ENCODE peak calls at places on chromosome 11, in four cellular contexts. C, I, V and Z are unnamed samples.

GRCh38 chr11:93234602-93235207 is 36.9 kb upstream of the SLC36A4 start:
- DNase-seq in C (peak), I (peak), V (peak), Z (peak)

GRCh38 chr11:125941606-125942275 is 4.1 kb upstream of the VSIG10L2 start:
- DNase-seq in V (no peak), C (peak), I (peak), Z (no peak)

GRCh38 chr11:17986007-17986710 is 26.7 kb downstream of the SERGEF start:
- DNase-seq in V (no peak), C (no peak), I (no peak), Z (no peak)

GRCh38 chr11:76783294-76783900 is at the start of gene TSKU:
- DNase-seq in C (peak), V (no peak), I (no peak), Z (no peak)

GRCh38 chr11:105108247-105108646 is 31.3 kb downstream of the CARD18 start:
- DNase-seq in V (no peak), C (no peak), I (no peak), Z (no peak)

GRCh38 chr11:2258501-2259465 is 11.6 kb downstream of the ASCL2 start:
- DNase-seq in C (no peak), V (no peak), I (no peak), Z (no peak)

GRCh38 chr11:102469196-102469821 is 16.7 kb upstream of the TMEM123 start:
- DNase-seq in C (no peak), I (no peak), V (no peak), Z (no peak)

GRCh38 chr11:95991545-95991944 is 67.6 kb upstream of the MTMR2 start:
- DNase-seq in I (no peak), C (no peak), V (no peak), Z (no peak)

GRCh38 chr11:115918579-115918978 is 414.4 kb upstream of the CADM1 start:
- DNase-seq in C (no peak), I (no peak), V (no peak), Z (no peak)